ENCODE peak calls at places on chromosomes 4 and X, in seven cellular contexts. A is frontal cortex, O is mucosa of descending colon, R is mesenchymal stem cell, H is SK-N-DZ, Y is EL, G is MCF 10A. J is an unnamed sample.

GRCh38 chrX:150688911-150689451 is 4.2 kb upstream of the MTMR1 start:
- DNase-seq in H (no peak), R (peak; percentile 93), O (no peak), G (peak; percentile 71), A (no peak), Y (peak; percentile 94), J (no peak)

GRCh38 chr4:77073106-77073858 is 2.5 kb downstream of the CCNI start:
- DNase-seq in O (no peak), Y (peak; percentile 36), G (peak; percentile 43), A (no peak), H (no peak), R (peak; percentile 59), J (no peak)

GRCh38 chr4:8067945-8068894 is 90.4 kb downstream of the ABLIM2 start:
- DNase-seq in A (no peak), O (no peak), Y (no peak), H (no peak), G (no peak), R (no peak), J (no peak)

GRCh38 chr4:85756938-85757337 is 282.0 kb downstream of the ARHGAP24 start:
- DNase-seq in G (peak; percentile 61), H (peak; percentile 20), R (peak; percentile 62), Y (peak; percentile 47), O (peak; percentile 37), A (no peak), J (no peak)

GRCh38 chrX:41602946-41603345 is 85.8 kb upstream of the GPR34 start:
- DNase-seq in G (no peak), Y (peak; percentile 10), A (no peak), O (no peak), R (no peak), H (no peak), J (no peak)

GRCh38 chr4:1009647-1010521 is 1.5 kb upstream of the FGFRL1 start:
- DNase-seq in G (peak; percentile 56), O (peak; percentile 71), R (peak; percentile 53), Y (peak; percentile 56), H (no peak), A (peak; percentile 91), J (peak; percentile 84)

GRCh38 chrX:95666056-95666455 is 1018.6 kb upstream of the DIAPH2 start:
- DNase-seq in G (no peak), Y (no peak), A (no peak), O (no peak), H (no peak), R (no peak), J (no peak)

GRCh38 chrX:85111347-85111746 is 107.7 kb downstream of the APOOL start:
- DNase-seq in H (peak; percentile 8), G (peak; percentile 30), R (no peak), O (peak; percentile 44), A (no peak), Y (peak; percentile 1), J (no peak)

GRCh38 chr4:1890979-1891378 is 19.8 kb downstream of the NSD2 start:
- DNase-seq in A (no peak), H (no peak), G (no peak), Y (no peak), O (peak; percentile 47), R (no peak), J (peak; percentile 46)

GRCh38 chr4:10107111-10108091 is 9.2 kb downstream of the WDR1 start:
- DNase-seq in G (no peak), Y (peak; percentile 65), O (no peak), R (no peak), A (no peak), H (no peak), J (no peak)

GRCh38 chrX:55135171-55135570 is 46.4 kb downstream of the PAGE2 start:
- DNase-seq in O (peak; percentile 59), Y (peak; percentile 19), A (no peak), G (peak; percentile 47), R (peak; percentile 40), H (peak; percentile 22), J (peak; percentile 43)